ENCODE peak calls at places on chromosome 14, in seven cellular contexts. U is A549, Z is esophagus squamous epithelium, O is lower leg skin, D is adrenal gland, N is IMR-90, E is breast epithelium. L is an unnamed sample.

GRCh38 chr14:56212541-56212940 is 94.3 kb downstream of the PELI2 start:
- DNase-seq in U (no peak), Z (no peak), O (no peak), D (no peak), N (no peak), E (no peak), L (no peak)

GRCh38 chr14:51109651-51110050 is 14.7 kb upstream of the TRIM9 start:
- DNase-seq in U (no peak), Z (no peak), O (no peak), D (no peak), N (no peak), E (no peak), L (no peak)

GRCh38 chr14:21711360-21711961 is 37.8 kb upstream of the OR4E1 start:
- DNase-seq in U (peak; percentile 62), Z (no peak), O (no peak), D (peak; percentile 23), N (peak; percentile 53), E (no peak), L (peak; percentile 4)

GRCh38 chr14:104559769-104560585 is 19.6 kb upstream of the C14orf180 start:
- DNase-seq in U (no peak), Z (no peak), O (no peak), D (no peak), N (no peak), E (no peak), L (no peak)

GRCh38 chr14:68975667-68976066 is 3.4 kb downstream of the ACTN1 start:
- DNase-seq in U (no peak), Z (no peak), O (no peak), D (peak; percentile 42), N (peak; percentile 85), E (peak; percentile 52), L (no peak)

GRCh38 chr14:104143071-104143470 is 4.7 kb downstream of the KIF26A start:
- DNase-seq in U (no peak), Z (no peak), O (no peak), D (no peak), N (no peak), E (no peak), L (no peak)

GRCh38 chr14:95467232-95467631 is 49.2 kb downstream of the SYNE3 start:
- DNase-seq in U (no peak), Z (no peak), O (no peak), D (no peak), N (no peak), E (no peak), L (no peak)

GRCh38 chr14:36835145-36835544 is 173.5 kb downstream of the PAX9 start:
- DNase-seq in U (no peak), Z (no peak), O (no peak), D (no peak), N (no peak), E (no peak), L (no peak)

DNA sequence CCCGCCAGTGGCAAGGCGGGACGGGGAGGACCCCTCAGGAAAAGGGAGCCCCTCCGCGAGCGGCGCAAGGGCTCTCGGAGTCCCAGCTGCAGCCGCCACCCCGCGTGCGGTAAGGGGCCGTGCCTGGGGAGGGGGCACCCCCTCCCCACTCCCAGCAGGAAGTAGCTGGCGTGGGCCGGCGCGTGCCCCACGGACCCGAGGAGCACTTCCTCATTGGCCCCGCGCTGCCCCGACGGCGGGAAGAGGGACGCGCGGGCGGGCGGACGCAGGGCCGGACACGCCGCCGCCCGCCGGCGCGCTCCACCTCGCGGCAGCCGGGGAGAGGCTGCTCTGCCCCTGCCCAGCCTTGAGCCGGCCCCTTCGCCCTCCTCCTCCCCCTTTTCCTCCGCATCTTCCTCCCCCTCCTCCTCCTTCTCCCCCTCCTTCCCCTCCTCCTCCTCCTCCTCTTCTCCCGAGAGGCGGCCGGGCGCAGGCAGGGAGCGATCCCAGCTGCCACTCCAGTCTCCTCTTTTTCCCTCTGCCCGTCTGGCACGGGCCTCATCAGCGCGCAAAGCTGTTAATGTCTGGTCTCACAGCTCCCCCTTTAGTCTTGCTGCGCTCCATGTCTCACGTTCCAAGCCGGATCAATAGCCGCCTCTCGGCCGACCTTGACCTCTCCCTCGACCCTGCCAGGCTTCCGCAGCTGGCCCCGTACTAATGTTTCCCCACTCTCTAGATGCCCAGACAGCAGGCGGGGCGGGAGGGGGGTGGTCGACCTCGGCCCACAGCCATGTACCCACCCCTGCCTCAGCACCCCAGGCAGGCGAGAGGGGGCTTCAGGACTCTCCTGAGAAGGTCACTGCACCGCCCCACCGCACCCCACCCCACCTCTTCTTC is 2.6 kb upstream of the BCL11B start:
- DNase-seq in U (peak; percentile 85), Z (no peak), O (peak; percentile 84), D (peak; percentile 72), N (peak; percentile 37), E (peak; percentile 65), L (peak; percentile 68)
- TF ChIP-seq POLR2A in U (peak; percentile 53), Z (no peak), O (no peak), D (no peak), N (no peak), E (no peak), L (no peak)

DNA sequence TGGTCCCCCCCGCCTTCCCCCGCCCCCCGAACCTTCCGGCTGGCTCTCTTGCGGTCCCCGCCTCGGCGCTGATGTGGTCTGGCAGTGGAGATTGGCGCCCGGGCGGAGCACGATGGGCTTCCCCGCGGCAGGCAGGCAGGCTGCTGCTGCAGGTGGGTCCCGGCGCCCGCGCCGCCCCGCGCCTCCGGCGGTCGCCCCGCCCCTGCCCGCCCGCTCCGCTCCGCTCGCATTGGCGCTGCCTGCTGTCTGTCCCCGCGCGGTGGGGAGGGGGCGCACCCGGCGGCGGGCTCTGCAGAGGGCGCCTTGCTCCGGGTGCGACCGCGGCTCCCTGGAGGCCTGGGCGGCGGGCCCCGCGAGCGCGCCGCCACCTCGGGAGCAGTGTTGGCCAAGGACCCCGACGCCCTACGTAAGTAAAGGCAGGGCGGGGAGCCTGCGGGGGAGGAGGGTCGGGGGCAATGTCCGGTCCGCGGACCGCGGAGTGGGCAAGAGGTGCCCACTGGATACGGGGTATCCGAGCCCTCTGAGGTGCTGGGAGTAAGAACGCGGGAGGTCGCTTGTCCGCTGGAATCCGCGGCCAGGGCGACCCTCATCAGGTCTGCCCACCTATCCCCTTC is at the start of gene AKAP5:
- DNase-seq in U (peak; percentile 28), Z (peak; percentile 5), O (no peak), D (peak; percentile 39), N (peak; percentile 11), E (no peak), L (peak; percentile 44)
- TF ChIP-seq POLR2A in U (no peak), Z (no peak), O (no peak), D (no peak), N (no peak), E (no peak), L (no peak)

GRCh38 chr14:58395815-58396626 is at the start of gene TOMM20L:
- DNase-seq in U (peak; percentile 69), Z (peak; percentile 9), O (peak; percentile 54), D (peak; percentile 71), N (peak; percentile 48), E (peak; percentile 59), L (peak; percentile 28)
- TF ChIP-seq POLR2A in U (peak; percentile 17), Z (no peak), O (no peak), D (peak; percentile 23), N (no peak), E (no peak), L (no peak)

GRCh38 chr14:94127330-94127729 is 2.1 kb downstream of the IFI27L2 start:
- DNase-seq in U (no peak), Z (no peak), O (no peak), D (no peak), N (no peak), E (peak; percentile 10), L (no peak)

GRCh38 chr14:94128216-94128839 is 1.1 kb downstream of the IFI27L2 start:
- DNase-seq in U (no peak), Z (no peak), O (peak; percentile 8), D (no peak), N (no peak), E (no peak), L (no peak)

GRCh38 chr14:94132285-94132887 is 3.0 kb upstream of the IFI27L2 start:
- DNase-seq in U (peak; percentile 69), Z (no peak), O (peak; percentile 41), D (peak; percentile 74), N (peak; percentile 70), E (no peak), L (no peak)

GRCh38 chr14:94129111-94129757 is at the start of gene IFI27L2:
- DNase-seq in U (peak; percentile 79), Z (no peak), O (peak; percentile 67), D (peak; percentile 79), N (peak; percentile 73), E (peak; percentile 53), L (peak; percentile 88)

DNA sequence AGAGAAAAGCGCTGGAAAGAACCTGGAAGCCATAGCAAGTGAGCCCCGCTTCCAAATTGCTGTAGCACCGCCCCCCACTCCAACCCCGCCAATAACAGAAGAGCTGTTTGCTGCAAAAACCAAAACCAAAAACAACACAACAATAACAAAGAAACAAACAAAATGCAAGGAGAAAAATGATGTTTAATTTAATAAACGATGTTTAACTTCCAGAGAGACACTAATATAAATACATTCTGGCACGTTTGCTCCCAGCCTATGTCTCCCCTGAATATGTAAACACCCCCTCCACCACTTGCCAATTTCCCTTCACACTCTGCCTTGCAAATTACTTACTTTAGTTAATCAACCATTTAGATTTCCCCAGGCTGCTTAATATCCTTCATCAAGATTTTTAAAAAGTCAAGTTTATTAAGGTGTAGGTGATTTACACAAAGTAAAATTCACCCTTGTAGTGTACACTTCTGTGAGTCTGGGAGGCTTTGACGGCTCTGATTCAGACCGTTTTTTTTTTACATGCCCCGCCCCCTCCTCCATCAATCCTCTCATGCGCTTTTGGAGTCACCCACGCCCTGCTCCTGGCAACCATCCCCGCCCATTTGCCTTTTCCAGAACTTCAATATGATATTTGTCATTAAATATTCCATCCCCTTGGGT is 482 bp upstream of the IFI27L2 start:
- DNase-seq in U (peak; percentile 52), Z (no peak), O (peak; percentile 41), D (peak; percentile 79), N (peak; percentile 34), E (no peak), L (peak; percentile 36)
- TF ChIP-seq POLR2A in U (no peak), Z (no peak), O (no peak), D (no peak), N (no peak), E (no peak), L (no peak)

DNA sequence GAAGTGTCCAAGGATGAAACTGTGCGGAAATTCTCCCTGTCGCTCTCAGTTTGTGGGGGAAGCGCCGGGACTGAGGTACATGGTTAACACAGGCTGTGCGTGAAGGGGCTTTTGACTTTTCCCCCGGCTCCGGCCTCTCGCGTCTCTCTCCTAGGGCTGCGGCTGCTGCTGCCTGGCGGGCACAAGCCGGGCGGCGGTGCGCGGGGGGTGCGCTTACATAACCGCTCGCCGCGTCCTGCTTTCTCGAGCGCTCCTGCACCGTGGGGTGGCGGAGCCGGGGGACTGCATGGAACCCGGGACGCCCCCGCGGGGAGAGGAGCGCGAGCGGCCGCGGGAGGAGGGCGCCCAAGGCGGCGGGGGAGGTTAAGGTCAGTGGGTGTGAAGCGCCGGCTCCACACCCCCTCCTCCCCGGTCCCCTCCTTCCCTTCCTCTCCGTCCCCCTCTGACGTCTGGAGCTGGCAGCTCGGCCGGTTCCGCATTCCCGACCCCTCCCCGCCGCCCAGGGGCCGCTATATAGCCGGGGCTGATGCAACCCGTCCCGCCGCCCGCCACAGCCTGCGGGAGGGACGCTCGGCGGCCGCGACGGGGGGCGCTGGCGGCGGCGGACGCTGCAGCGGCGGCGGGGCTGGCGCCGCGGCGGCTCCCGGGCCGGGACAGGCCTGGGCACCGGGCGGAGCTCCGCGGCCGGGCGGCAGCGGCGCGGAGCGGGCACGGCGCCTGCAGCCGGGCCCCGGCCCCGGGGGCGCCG is at the start of gene JDP2:
- DNase-seq in U (peak; percentile 80), Z (no peak), O (peak; percentile 85), D (peak; percentile 90), N (peak; percentile 76), E (peak; percentile 80), L (peak; percentile 50)
- TF ChIP-seq POLR2A in U (peak; percentile 37), Z (peak; percentile 37), O (no peak), D (peak; percentile 88), N (peak; percentile 82), E (peak; percentile 31), L (peak; percentile 40)

L was measured in H54.